ENCODE peak calls at places on chromosomes 4 and X, in five cellular contexts. E, Q, Y, B and J are unnamed samples.
A peak's percentile ranks its signal among the peaks of the same experiment; 100 is the strongest.

GRCh38 chr4:17260395-17260907 is 251.4 kb downstream of the QDPR start:
- DNase-seq in E (no peak), Q (no peak), Y (no peak), B (no peak), J (no peak)

GRCh38 chr4:150867148-150867547 is 147.9 kb downstream of the LRBA start:
- DNase-seq in E (peak; percentile 84), Q (peak; percentile 73), Y (peak; percentile 54), B (peak; percentile 94), J (peak; percentile 87)

GRCh38 chr4:177182156-177182555 is 127.5 kb upstream of the NEIL3 start:
- DNase-seq in E (no peak), Q (no peak), Y (no peak), B (no peak), J (no peak)

GRCh38 chr4:40299704-40300336 is 35.3 kb upstream of the CHRNA9 start:
- DNase-seq in E (no peak), Q (no peak), Y (no peak), B (no peak), J (no peak)

GRCh38 chrX:155632424-155633100 is 19.8 kb upstream of the TMLHE start:
- DNase-seq in E (peak; percentile 23), Q (no peak), Y (no peak), B (no peak), J (no peak)

GRCh38 chr4:158446106-158446505 is 75.6 kb upstream of the RXFP1 start:
- DNase-seq in E (no peak), Q (no peak), Y (no peak), B (no peak), J (no peak)

GRCh38 chrX:134949271-134949670 is 41.5 kb upstream of the SMIM10 start:
- DNase-seq in E (peak; percentile 59), Q (peak; percentile 62), Y (no peak), B (no peak), J (no peak)

GRCh38 chrX:69396916-69397315 is 107.2 kb upstream of the NALF2 start:
- DNase-seq in E (no peak), Q (no peak), Y (no peak), B (peak; percentile 60), J (no peak)

GRCh38 chr4:161403781-161404180 is 760.0 kb downstream of the FSTL5 start:
- DNase-seq in E (no peak), Q (no peak), Y (no peak), B (no peak), J (no peak)

GRCh38 chr4:24871176-24871575 is 41.7 kb downstream of the CCDC149 start:
- DNase-seq in E (no peak), Q (no peak), Y (no peak), B (no peak), J (no peak)

GRCh38 chr4:6680372-6681034 is 13.2 kb upstream of the S100P start:
- DNase-seq in E (no peak), Q (no peak), Y (peak; percentile 67), B (peak; percentile 78), J (no peak)

GRCh38 chr4:67983333-67983732 is 20.0 kb upstream of the TMPRSS11A start:
- DNase-seq in E (no peak), Q (no peak), Y (no peak), B (no peak), J (no peak)

GRCh38 chr4:8394125-8394524 is 46.4 kb downstream of the ACOX3 start:
- DNase-seq in E (no peak), Q (no peak), Y (no peak), B (no peak), J (no peak)

GRCh38 chr4:37666625-37667071 is 19.5 kb downstream of the RELL1 start:
- DNase-seq in E (peak; percentile 96), Q (peak; percentile 96), Y (no peak), B (peak; percentile 22), J (no peak)

GRCh38 chrX:72243472-72243871 is 4.6 kb upstream of the ERCC6L start:
- DNase-seq in E (peak; percentile 74), Q (no peak), Y (no peak), B (no peak), J (peak; percentile 16)

GRCh38 chrX:54509401-54509800 is 13.4 kb upstream of the FGD1 start:
- DNase-seq in E (peak; percentile 60), Q (no peak), Y (no peak), B (peak; percentile 49), J (peak; percentile 18)

GRCh38 chr4:25112349-25113008 is 47.8 kb downstream of the SEPSECS start:
- DNase-seq in E (no peak), Q (no peak), Y (peak; percentile 25), B (no peak), J (no peak)

GRCh38 chr4:34417160-34417559 is 1827.2 kb downstream of the ARAP2 start:
- DNase-seq in E (no peak), Q (no peak), Y (no peak), B (no peak), J (no peak)

GRCh38 chr4:3484057-3484973 is 21.2 kb downstream of the DOK7 start:
- DNase-seq in E (no peak), Q (peak; percentile 7), Y (no peak), B (no peak), J (no peak)

GRCh38 chr4:13984996-13985780 is 357.7 kb upstream of the BOD1L1 start:
- DNase-seq in E (no peak), Q (no peak), Y (no peak), B (no peak), J (no peak)

GRCh38 chr4:57426779-57427395 is 316.7 kb upstream of the IGFBP7 start:
- DNase-seq in E (peak; percentile 60), Q (peak; percentile 19), Y (peak; percentile 67), B (peak; percentile 90), J (peak; percentile 64)

GRCh38 chr4:90546114-90546513 is 418.9 kb downstream of the CCSER1 start:
- DNase-seq in E (peak; percentile 34), Q (no peak), Y (no peak), B (no peak), J (no peak)

GRCh38 chrX:2626750-2627149 is 64.3 kb upstream of the CD99 start:
- DNase-seq in E (no peak), Q (no peak), Y (no peak), B (no peak), J (no peak)

GRCh38 chr4:77433102-77433733 is 172.4 kb upstream of the CXCL13 start:
- DNase-seq in E (peak; percentile 56), Q (peak; percentile 42), Y (peak; percentile 11), B (peak; percentile 72), J (peak; percentile 5)

GRCh38 chr4:52935317-52935716 is 73.2 kb downstream of the RASL11B start:
- DNase-seq in E (no peak), Q (no peak), Y (no peak), B (no peak), J (no peak)

GRCh38 chrX:84192006-84192405 is 4.0 kb upstream of the RPS6KA6 start:
- DNase-seq in E (no peak), Q (no peak), Y (no peak), B (no peak), J (no peak)

GRCh38 chrX:105260291-105261043 is 40.0 kb upstream of the TEX13A start:
- DNase-seq in E (no peak), Q (no peak), Y (no peak), B (no peak), J (no peak)
- H3K27ac ChIP-seq in E (no peak overlapping the region), Q (no peak overlapping the region), Y (no peak overlapping the region), B (no peak overlapping the region), J (no peak overlapping the region)

GRCh38 chr4:146640021-146640425 is 1.3 kb downstream of the POU4F2 start:
- DNase-seq in E (no peak), Q (no peak), Y (no peak), B (no peak), J (no peak)

GRCh38 chr4:146639414-146639814 is 721 bp downstream of the POU4F2 start:
- DNase-seq in E (no peak), Q (no peak), Y (no peak), B (no peak), J (no peak)

GRCh38 chr4:146637853-146638800 is 566 bp upstream of the POU4F2 start:
- DNase-seq in E (no peak), Q (no peak), Y (no peak), B (peak; percentile 50), J (no peak)

GRCh38 chr4:146640459-146641061 is 1.9 kb downstream of the POU4F2 start:
- DNase-seq in E (no peak), Q (no peak), Y (no peak), B (peak; percentile 84), J (no peak)

GRCh38 chr4:146638801-146639351 is at the start of gene POU4F2:
- DNase-seq in E (peak; percentile 23), Q (no peak), Y (no peak), B (peak; percentile 76), J (no peak)
- TF ChIP-seq EZH2 in E (peak; percentile 73), Q (no peak), Y (no peak), B (no peak), J (no peak)

GRCh38 chrX:124726881-124727280 is 380.5 kb downstream of the SH2D1A start:
- DNase-seq in E (no peak), Q (no peak), Y (no peak), B (no peak), J (no peak)
- TF ChIP-seq POLR2AphosphoS5 in E (no peak), Q (no peak), Y (no peak), B (no peak), J (no peak)

DNA sequence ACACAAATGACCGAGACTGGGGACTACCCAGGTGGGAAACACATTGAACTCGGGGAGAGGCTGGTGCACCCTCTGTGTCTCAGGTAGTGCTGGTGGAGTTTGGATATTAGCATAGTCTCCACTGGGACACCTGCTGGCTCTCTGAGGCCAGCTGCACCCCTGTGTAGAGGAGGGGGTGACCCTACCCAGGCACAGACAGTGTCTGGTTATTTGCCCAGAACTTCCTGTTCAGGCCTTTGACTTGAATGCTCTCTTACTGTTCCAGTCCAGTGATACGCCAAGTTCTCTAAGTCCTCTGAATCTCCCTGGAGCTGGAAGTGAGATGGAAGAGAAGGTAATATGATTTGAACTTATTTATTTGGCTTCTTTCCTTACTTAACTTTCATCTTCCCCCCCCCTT is 76.9 kb downstream of the AASDH start:
- DNase-seq in E (no peak), Q (no peak), Y (no peak), B (no peak), J (no peak)
- H3K27ac ChIP-seq in E (no peak overlapping the region), Q (no peak overlapping the region), Y (no peak overlapping the region), B (no peak overlapping the region), J (no peak overlapping the region)

DNA sequence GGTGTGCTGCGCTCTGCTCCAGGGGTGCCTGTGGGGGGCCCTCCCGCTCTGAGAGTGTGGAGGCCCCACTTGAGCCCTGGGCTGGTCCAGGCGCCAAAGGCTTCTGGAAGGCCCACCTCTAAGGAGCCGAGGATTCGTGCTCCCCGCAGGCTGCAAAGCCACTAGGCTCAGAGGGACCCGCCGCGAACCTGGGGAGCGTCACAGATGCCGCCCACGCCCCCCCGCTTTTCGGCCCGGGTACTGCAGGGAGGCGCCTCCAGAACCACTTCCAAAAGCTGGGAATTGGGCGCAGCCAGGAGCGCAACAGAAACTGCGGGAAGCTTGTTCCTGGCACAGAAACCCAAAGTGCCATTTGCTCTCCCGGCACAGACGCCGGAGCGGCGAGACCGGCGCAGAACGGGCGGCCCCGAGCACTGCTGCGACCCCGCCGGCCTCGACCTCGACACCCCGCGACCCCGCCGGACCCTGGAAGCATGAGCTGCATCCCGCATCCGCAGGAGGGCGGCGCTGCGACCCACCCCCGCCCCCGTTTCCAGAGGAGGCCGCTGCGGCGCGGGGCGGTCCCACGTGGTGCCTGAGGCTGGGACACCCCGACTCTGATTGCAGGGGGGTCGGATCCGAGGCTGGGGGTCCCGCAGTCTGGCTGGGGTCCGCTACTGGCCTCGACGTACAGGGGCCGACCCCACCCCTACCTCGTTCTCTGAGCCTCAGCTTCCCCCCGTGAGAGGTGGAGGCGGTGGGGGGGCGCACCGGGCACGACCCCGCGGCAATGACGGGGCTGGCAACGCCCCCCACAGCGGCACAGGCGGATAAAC is 30.8 kb downstream of the CPLX1 start:
- DNase-seq in E (no peak), Q (no peak), Y (peak; percentile 35), B (peak; percentile 62), J (no peak)
- TF ChIP-seq EZH2 in E (peak; percentile 100), Q (no peak), Y (no peak), B (no peak), J (no peak)